ENCODE peak calls at places on chromosomes 2 and 18, in five cellular contexts. One of them, this sample, is unnamed.

GRCh38 chr2:240876035-240876474 is 7.4 kb downstream of the AGXT start:
- DNase-seq in K562: no peak
- DNase-seq in HepG2: no peak
- DNase-seq in A549: no peak
- DNase-seq in WTC11: no peak
- DNase-seq in this sample: no peak

GRCh38 chr2:172970660-172971059 is 105.0 kb upstream of the MAP3K20 start:
- DNase-seq in WTC11: no peak
- DNase-seq in HepG2: no peak
- DNase-seq in A549: no peak
- DNase-seq in K562: no peak
- DNase-seq in this sample: no peak

GRCh38 chr2:233413529-233414272 is 59.4 kb downstream of the DGKD start:
- DNase-seq in WTC11: no peak
- DNase-seq in A549: peak; percentile 87
- DNase-seq in K562: no peak
- DNase-seq in HepG2: peak; percentile 29
- DNase-seq in this sample: no peak

GRCh38 chr2:290090-290722 is 2.3 kb upstream of the ALKAL2 start:
- DNase-seq in K562: peak; percentile 68
- DNase-seq in HepG2: peak; percentile 76
- DNase-seq in WTC11: peak; percentile 81
- DNase-seq in A549: peak; percentile 74
- DNase-seq in this sample: no peak

GRCh38 chr2:73223821-73224220 is 9.2 kb downstream of the PRADC1 start:
- DNase-seq in A549: no peak
- DNase-seq in HepG2: no peak
- DNase-seq in K562: no peak
- DNase-seq in WTC11: no peak
- DNase-seq in this sample: no peak

GRCh38 chr2:72024451-72025175 is 123.0 kb downstream of the CYP26B1 start:
- DNase-seq in A549: no peak
- DNase-seq in HepG2: no peak
- DNase-seq in K562: no peak
- DNase-seq in WTC11: no peak
- DNase-seq in this sample: no peak

GRCh38 chr2:230614913-230615332 is 97.7 kb upstream of the CAB39 start:
- DNase-seq in HepG2: no peak
- DNase-seq in A549: no peak
- DNase-seq in WTC11: no peak
- DNase-seq in K562: no peak
- DNase-seq in this sample: peak; percentile 85

GRCh38 chr2:98867539-98868309 is 68.3 kb downstream of the CRACDL start:
- DNase-seq in A549: no peak
- DNase-seq in HepG2: no peak
- DNase-seq in WTC11: no peak
- DNase-seq in K562: no peak
- DNase-seq in this sample: no peak

GRCh38 chr2:28488083-28488482 is 7.8 kb upstream of the PLB1 start:
- DNase-seq in K562: no peak
- DNase-seq in A549: no peak
- DNase-seq in HepG2: no peak
- DNase-seq in WTC11: no peak
- DNase-seq in this sample: no peak

GRCh38 chr2:233535276-233535675 is 31.3 kb downstream of the USP40 start:
- DNase-seq in A549: no peak
- DNase-seq in HepG2: no peak
- DNase-seq in WTC11: no peak
- DNase-seq in K562: no peak
- DNase-seq in this sample: no peak

GRCh38 chr18:23229472-23229871 is 94.2 kb downstream of the CABLES1 start:
- DNase-seq in WTC11: no peak
- DNase-seq in A549: no peak
- DNase-seq in K562: no peak
- DNase-seq in HepG2: no peak
- DNase-seq in this sample: no peak

GRCh38 chr2:75224636-75225094 is 25.3 kb upstream of the TACR1 start:
- DNase-seq in HepG2: no peak
- DNase-seq in K562: no peak
- DNase-seq in A549: no peak
- DNase-seq in WTC11: no peak
- DNase-seq in this sample: no peak

GRCh38 chr2:166900700-166901099 is 12.4 kb downstream of the XIRP2 start:
- DNase-seq in A549: no peak
- DNase-seq in WTC11: no peak
- DNase-seq in HepG2: peak; percentile 67
- DNase-seq in K562: no peak
- DNase-seq in this sample: no peak

GRCh38 chr2:66561645-66562336 is 126.9 kb downstream of the MEIS1 start:
- DNase-seq in A549: no peak
- DNase-seq in HepG2: no peak
- DNase-seq in WTC11: no peak
- DNase-seq in K562: no peak
- DNase-seq in this sample: no peak

GRCh38 chr2:37471994-37472393 is 127.6 kb downstream of the QPCT start:
- DNase-seq in K562: no peak
- DNase-seq in A549: no peak
- DNase-seq in WTC11: no peak
- DNase-seq in HepG2: no peak
- DNase-seq in this sample: no peak

GRCh38 chr18:42339324-42339723 is 384.3 kb downstream of the PIK3C3 start:
- DNase-seq in A549: no peak
- DNase-seq in K562: no peak
- DNase-seq in HepG2: peak; percentile 80
- DNase-seq in WTC11: no peak
- DNase-seq in this sample: no peak

GRCh38 chr2:216477283-216478035 is 21.2 kb upstream of the RPL37A start:
- DNase-seq in WTC11: no peak
- DNase-seq in K562: no peak
- DNase-seq in A549: no peak
- DNase-seq in HepG2: no peak
- DNase-seq in this sample: no peak

GRCh38 chr2:11140492-11140891 is 14.8 kb upstream of the SLC66A3 start:
- DNase-seq in K562: no peak
- DNase-seq in HepG2: no peak
- DNase-seq in WTC11: no peak
- DNase-seq in A549: no peak
- DNase-seq in this sample: no peak

GRCh38 chr2:232789067-232789466 is 12.7 kb upstream of the KCNJ13 start:
- DNase-seq in HepG2: no peak
- DNase-seq in A549: no peak
- DNase-seq in WTC11: no peak
- DNase-seq in K562: no peak
- DNase-seq in this sample: no peak

GRCh38 chr2:196274387-196274809 is 103.0 kb upstream of the STK17B start:
- DNase-seq in HepG2: no peak
- DNase-seq in WTC11: no peak
- DNase-seq in K562: no peak
- DNase-seq in A549: no peak
- DNase-seq in this sample: no peak

GRCh38 chr2:197236816-197237215 is 73.8 kb downstream of the ANKRD44 start:
- DNase-seq in WTC11: no peak
- DNase-seq in A549: no peak
- DNase-seq in K562: no peak
- DNase-seq in HepG2: no peak
- DNase-seq in this sample: no peak

GRCh38 chr2:173823540-173823939 is 141.6 kb downstream of the SP3 start:
- DNase-seq in WTC11: no peak
- DNase-seq in A549: no peak
- DNase-seq in HepG2: no peak
- DNase-seq in K562: no peak
- DNase-seq in this sample: no peak

GRCh38 chr18:48902023-48902855 is 48.5 kb downstream of the SMAD7 start:
- DNase-seq in HepG2: peak; percentile 86
- DNase-seq in WTC11: no peak
- DNase-seq in A549: peak; percentile 52
- DNase-seq in K562: peak; percentile 69
- DNase-seq in this sample: no peak

GRCh38 chr2:120161190-120161589 is 62.0 kb downstream of the TMEM185B start:
- DNase-seq in K562: no peak
- DNase-seq in HepG2: no peak
- DNase-seq in WTC11: no peak
- DNase-seq in A549: no peak
- DNase-seq in this sample: no peak

GRCh38 chr2:230893881-230894781 is 29.4 kb downstream of the ITM2C start:
- DNase-seq in A549: no peak
- DNase-seq in K562: no peak
- DNase-seq in WTC11: peak; percentile 9
- DNase-seq in HepG2: no peak
- DNase-seq in this sample: no peak

GRCh38 chr2:217247511-217247910 is 387.6 kb upstream of the TNP1 start:
- DNase-seq in A549: no peak
- DNase-seq in K562: no peak
- DNase-seq in HepG2: no peak
- DNase-seq in WTC11: no peak
- DNase-seq in this sample: no peak

GRCh38 chr2:129262934-129263333 is 716.5 kb upstream of the RAB6C start:
- DNase-seq in HepG2: no peak
- DNase-seq in WTC11: no peak
- DNase-seq in A549: no peak
- DNase-seq in K562: no peak
- DNase-seq in this sample: no peak

GRCh38 chr2:60361498-60361897 is 192.0 kb downstream of the BCL11A start:
- DNase-seq in WTC11: no peak
- DNase-seq in K562: no peak
- DNase-seq in A549: no peak
- DNase-seq in HepG2: no peak
- DNase-seq in this sample: no peak

GRCh38 chr18:28963481-28963880 is 786.6 kb upstream of the CDH2 start:
- DNase-seq in WTC11: no peak
- DNase-seq in HepG2: no peak
- DNase-seq in K562: no peak
- DNase-seq in A549: no peak
- DNase-seq in this sample: no peak
- TF ChIP-seq ESRRA in WTC11: no peak
- TF ChIP-seq ESRRA in HepG2: no peak
- TF ChIP-seq ESRRA in K562: no peak
- TF ChIP-seq ESRRA in A549: no peak
- TF ChIP-seq ESRRA in this sample: no peak

DNA sequence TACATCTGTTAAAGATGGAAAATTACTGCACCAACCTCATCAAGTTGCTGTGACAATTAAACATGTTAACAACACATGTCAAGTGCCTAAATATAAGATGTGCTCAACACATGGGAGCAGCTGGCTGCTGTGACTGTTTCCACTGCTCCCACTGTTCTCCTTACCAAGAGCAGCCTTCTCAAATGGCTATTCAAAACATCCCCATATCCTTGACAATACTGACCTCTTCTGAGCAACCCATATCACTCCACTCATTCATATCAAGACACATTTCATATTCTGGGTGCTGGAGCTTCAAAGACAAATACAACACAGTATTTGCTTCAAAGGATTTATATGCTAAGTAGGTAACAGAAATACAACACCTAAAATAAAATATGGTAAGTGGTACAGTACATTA is 60.3 kb downstream of the PIAS2 start:
- DNase-seq in HepG2: no peak
- DNase-seq in WTC11: no peak
- DNase-seq in A549: no peak
- DNase-seq in K562: no peak
- DNase-seq in this sample: no peak
- TF ChIP-seq ESRRA in HepG2: no peak
- TF ChIP-seq ESRRA in WTC11: no peak
- TF ChIP-seq ESRRA in A549: no peak
- TF ChIP-seq ESRRA in K562: no peak
- TF ChIP-seq ESRRA in this sample: no peak

GRCh38 chr2:56313541-56313940 is 129.8 kb downstream of the CCDC85A start:
- DNase-seq in WTC11: no peak
- DNase-seq in A549: no peak
- DNase-seq in K562: no peak
- DNase-seq in HepG2: peak; percentile 9
- DNase-seq in this sample: no peak

GRCh38 chr2:56318147-56318546 is 134.4 kb downstream of the CCDC85A start:
- DNase-seq in A549: no peak
- DNase-seq in WTC11: no peak
- DNase-seq in HepG2: no peak
- DNase-seq in K562: no peak
- DNase-seq in this sample: no peak

DNA sequence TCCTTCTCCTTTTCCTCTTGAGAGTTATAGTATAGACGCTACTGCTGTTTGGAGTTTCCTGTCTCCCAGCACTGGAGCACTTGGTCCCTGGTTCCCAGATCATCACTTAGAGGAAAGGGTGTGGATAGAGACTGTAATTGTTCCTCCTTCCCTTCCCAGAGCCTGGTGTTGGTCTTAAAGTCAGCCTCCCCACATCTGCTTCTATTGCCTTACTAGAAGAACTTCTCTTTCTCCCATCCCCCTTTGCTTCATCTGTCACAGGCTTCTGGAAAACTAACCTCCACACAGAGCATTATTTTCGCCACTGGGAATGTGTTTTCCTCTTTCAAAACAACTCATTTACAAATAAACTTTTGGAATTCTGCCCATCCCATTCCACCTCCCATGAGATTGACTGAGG is 131.0 kb downstream of the CCDC85A start:
- DNase-seq in A549: no peak
- DNase-seq in HepG2: no peak
- DNase-seq in WTC11: no peak
- DNase-seq in K562: no peak
- DNase-seq in this sample: no peak
- TF ChIP-seq ESRRA in A549: no peak
- TF ChIP-seq ESRRA in HepG2: no peak
- TF ChIP-seq ESRRA in WTC11: no peak
- TF ChIP-seq ESRRA in K562: no peak
- TF ChIP-seq ESRRA in this sample: no peak

GRCh38 chr2:20422679-20423271 is 24.1 kb upstream of the RHOB start:
- DNase-seq in A549: no peak
- DNase-seq in HepG2: peak; percentile 53
- DNase-seq in WTC11: peak; percentile 44
- DNase-seq in K562: peak; percentile 36
- DNase-seq in this sample: no peak

GRCh38 chr2:20421988-20422678 is 24.7 kb upstream of the RHOB start:
- DNase-seq in A549: no peak
- DNase-seq in WTC11: no peak
- DNase-seq in HepG2: no peak
- DNase-seq in K562: no peak
- DNase-seq in this sample: no peak

GRCh38 chr2:20423847-20424246 is 23.0 kb upstream of the RHOB start:
- DNase-seq in A549: no peak
- DNase-seq in K562: no peak
- DNase-seq in HepG2: no peak
- DNase-seq in WTC11: no peak
- DNase-seq in this sample: no peak

GRCh38 chr2:20424300-20425290 is 22.3 kb upstream of the RHOB start:
- DNase-seq in A549: no peak
- DNase-seq in WTC11: no peak
- DNase-seq in K562: no peak
- DNase-seq in HepG2: no peak
- DNase-seq in this sample: peak; percentile 57

DNA sequence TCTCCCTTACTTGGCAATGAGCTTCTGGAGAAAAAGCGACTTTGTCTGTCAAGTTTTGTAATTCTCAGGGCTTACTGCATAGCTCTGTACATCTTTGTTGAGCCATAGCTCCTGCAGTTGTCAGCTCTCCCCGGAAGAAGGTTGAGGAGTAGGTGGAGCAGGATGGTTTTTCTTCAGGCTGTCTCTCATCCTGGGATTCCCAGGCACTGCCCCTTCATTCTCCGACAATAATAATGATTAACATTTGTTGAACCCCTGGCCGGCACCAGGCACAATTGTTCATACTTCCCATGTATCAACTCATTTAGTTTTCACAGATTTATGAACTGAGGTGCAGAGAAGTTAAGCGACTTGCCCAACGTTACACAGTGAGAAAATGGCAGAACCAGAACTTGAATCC is 23.5 kb upstream of the RHOB start:
- DNase-seq in K562: no peak
- DNase-seq in HepG2: no peak
- DNase-seq in A549: no peak
- DNase-seq in WTC11: no peak
- DNase-seq in this sample: no peak
- TF ChIP-seq ESRRA in K562: no peak
- TF ChIP-seq ESRRA in HepG2: no peak
- TF ChIP-seq ESRRA in A549: no peak
- TF ChIP-seq ESRRA in WTC11: no peak
- TF ChIP-seq ESRRA in this sample: no peak

This sample was measured in GM12878.